ENCODE peak calls at places on chromosomes 6 and 20, in four cellular contexts. One of them, this sample, is unnamed.

GRCh38 chr6:77822265-77822664 is 169.4 kb downstream of the MEI4 start:
- DNase-seq in fibroblast of lung: no peak
- DNase-seq in GM12865: no peak
- DNase-seq in AG10803: no peak
- DNase-seq in this sample: no peak

GRCh38 chr6:80356545-80356944 is 250.1 kb downstream of the BCKDHB start:
- DNase-seq in AG10803: peak
- DNase-seq in fibroblast of lung: no peak
- DNase-seq in GM12865: no peak
- DNase-seq in this sample: no peak

GRCh38 chr6:147508073-147508870 is at the start of gene SAMD5:
- DNase-seq in fibroblast of lung: peak
- DNase-seq in AG10803: peak
- DNase-seq in GM12865: peak
- DNase-seq in this sample: no peak

GRCh38 chr20:9331707-9332435 is 182.5 kb upstream of the LAMP5 start:
- DNase-seq in fibroblast of lung: no peak
- DNase-seq in AG10803: no peak
- DNase-seq in GM12865: no peak
- DNase-seq in this sample: no peak

GRCh38 chr6:19812512-19813119 is 24.6 kb upstream of the ID4 start:
- DNase-seq in GM12865: peak
- DNase-seq in fibroblast of lung: peak
- DNase-seq in AG10803: peak
- DNase-seq in this sample: peak

GRCh38 chr6:12403946-12404647 is 113.9 kb downstream of the EDN1 start:
- DNase-seq in AG10803: peak
- DNase-seq in fibroblast of lung: no peak
- DNase-seq in GM12865: no peak
- DNase-seq in this sample: no peak

GRCh38 chr6:149211046-149211571 is 106.4 kb upstream of the TAB2 start:
- DNase-seq in fibroblast of lung: peak
- DNase-seq in GM12865: peak
- DNase-seq in AG10803: no peak
- DNase-seq in this sample: no peak

GRCh38 chr6:29493261-29493660 is 5.5 kb upstream of the MAS1L start:
- DNase-seq in GM12865: no peak
- DNase-seq in AG10803: no peak
- DNase-seq in fibroblast of lung: no peak
- DNase-seq in this sample: no peak

GRCh38 chr20:46712056-46712636 is 2.7 kb downstream of the SLC2A10 start:
- DNase-seq in fibroblast of lung: no peak
- DNase-seq in AG10803: no peak
- DNase-seq in GM12865: no peak
- DNase-seq in this sample: no peak

GRCh38 chr6:119303164-119303887 is 46.2 kb downstream of the MAN1A1 start:
- DNase-seq in fibroblast of lung: no peak
- DNase-seq in AG10803: no peak
- DNase-seq in GM12865: no peak
- DNase-seq in this sample: no peak

GRCh38 chr6:32271427-32271826 is 47.6 kb upstream of the NOTCH4 start:
- DNase-seq in AG10803: no peak
- DNase-seq in fibroblast of lung: no peak
- DNase-seq in GM12865: peak
- DNase-seq in this sample: no peak

GRCh38 chr20:24735263-24735662 is 213.8 kb upstream of the CST7 start:
- DNase-seq in AG10803: no peak
- DNase-seq in fibroblast of lung: peak
- DNase-seq in GM12865: no peak
- DNase-seq in this sample: no peak

GRCh38 chr6:56868687-56869086 is 86.2 kb upstream of the BEND6 start:
- DNase-seq in GM12865: peak
- DNase-seq in AG10803: peak
- DNase-seq in fibroblast of lung: peak
- DNase-seq in this sample: no peak

GRCh38 chr6:3349388-3350251 is 90.9 kb downstream of the PSMG4 start:
- DNase-seq in fibroblast of lung: no peak
- DNase-seq in GM12865: no peak
- DNase-seq in AG10803: no peak
- DNase-seq in this sample: no peak

GRCh38 chr20:7924692-7925091 is 15.6 kb downstream of the HAO1 start:
- DNase-seq in AG10803: peak
- DNase-seq in GM12865: peak
- DNase-seq in fibroblast of lung: peak
- DNase-seq in this sample: peak

GRCh38 chr6:84779380-84779779 is 15.0 kb upstream of the TBX18 start:
- DNase-seq in fibroblast of lung: no peak
- DNase-seq in AG10803: no peak
- DNase-seq in GM12865: no peak
- DNase-seq in this sample: no peak

GRCh38 chr20:62577447-62577846 is 64.9 kb upstream of the SLCO4A1 start:
- DNase-seq in fibroblast of lung: no peak
- DNase-seq in AG10803: no peak
- DNase-seq in GM12865: no peak
- DNase-seq in this sample: no peak

GRCh38 chr20:62575976-62576722 is 66.2 kb upstream of the SLCO4A1 start:
- DNase-seq in GM12865: no peak
- DNase-seq in AG10803: no peak
- DNase-seq in fibroblast of lung: no peak
- DNase-seq in this sample: no peak

GRCh38 chr20:62576815-62577214 is 65.5 kb upstream of the SLCO4A1 start:
- DNase-seq in AG10803: peak
- DNase-seq in fibroblast of lung: peak
- DNase-seq in GM12865: no peak
- DNase-seq in this sample: no peak

GRCh38 chr20:62580052-62580451 is 62.3 kb upstream of the SLCO4A1 start:
- DNase-seq in AG10803: no peak
- DNase-seq in fibroblast of lung: no peak
- DNase-seq in GM12865: no peak
- DNase-seq in this sample: no peak

GRCh38 chr20:62578294-62578897 is 63.9 kb upstream of the SLCO4A1 start:
- DNase-seq in GM12865: peak
- DNase-seq in fibroblast of lung: no peak
- DNase-seq in AG10803: no peak
- DNase-seq in this sample: no peak
- TF ChIP-seq CTCF in GM12865: no peak
- TF ChIP-seq CTCF in fibroblast of lung: no peak
- TF ChIP-seq CTCF in AG10803: no peak
- TF ChIP-seq CTCF in this sample: no peak

DNA sequence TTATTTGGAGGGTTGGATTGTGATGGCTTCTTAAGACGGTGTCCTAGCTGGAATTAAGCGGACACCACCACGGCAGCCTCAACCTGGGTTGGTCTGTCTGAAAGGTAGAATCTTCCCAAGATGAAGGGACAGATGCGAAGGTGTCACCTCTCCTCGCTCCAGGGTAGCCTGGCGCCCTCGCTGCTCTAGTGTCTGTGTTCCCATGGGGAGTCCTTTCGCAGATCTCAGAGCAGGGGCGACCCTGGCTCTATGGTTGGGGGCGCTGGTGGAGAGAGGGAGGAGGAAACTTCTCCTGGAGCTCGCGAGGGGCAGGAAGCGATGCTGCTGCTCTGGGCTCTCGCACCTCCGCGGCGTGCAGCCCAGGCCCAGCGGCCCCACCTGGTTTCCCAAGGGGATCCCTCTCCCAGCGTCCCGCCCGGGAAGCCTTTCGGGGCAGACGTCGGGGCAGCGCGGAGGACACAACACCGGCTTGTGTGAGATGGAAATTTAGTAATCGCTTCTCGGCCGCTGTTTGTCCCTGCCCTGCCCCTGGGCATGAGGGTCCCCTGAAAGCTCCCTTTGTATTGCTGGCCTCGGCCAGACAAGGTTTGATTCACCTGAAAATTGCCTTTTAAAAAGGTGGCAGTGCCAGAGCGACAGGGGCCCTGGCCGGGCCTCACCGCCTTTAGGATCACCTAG is 1.8 kb downstream of the RSPO3 start:
- DNase-seq in AG10803: no peak
- DNase-seq in fibroblast of lung: no peak
- DNase-seq in GM12865: no peak
- DNase-seq in this sample: no peak
- H3K4me3 ChIP-seq in AG10803: peak
- H3K4me3 ChIP-seq in fibroblast of lung: peak
- H3K4me3 ChIP-seq in GM12865: peak
- H3K4me3 ChIP-seq in this sample: peak

DNA sequence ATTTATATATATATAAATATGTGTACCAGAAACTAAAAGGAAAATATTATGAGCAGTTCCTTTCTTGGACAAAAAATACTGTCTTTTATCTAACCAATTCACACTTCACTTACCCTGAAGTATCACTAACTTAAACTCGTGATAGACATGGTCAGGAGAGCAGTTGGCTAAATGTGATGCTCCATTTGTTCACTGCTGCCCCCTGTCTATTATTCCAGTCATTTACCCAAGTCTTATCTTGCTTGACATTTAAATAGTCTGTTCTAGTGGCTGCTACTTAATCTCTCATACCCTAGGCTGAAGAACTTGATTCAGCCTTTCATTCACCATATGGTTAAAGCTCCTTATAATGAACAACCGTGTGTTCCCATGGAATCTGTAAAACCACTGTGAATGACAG is 789.6 kb upstream of the EYS start:
- DNase-seq in AG10803: peak
- DNase-seq in GM12865: no peak
- DNase-seq in fibroblast of lung: no peak
- DNase-seq in this sample: no peak
- TF ChIP-seq CTCF in AG10803: peak
- TF ChIP-seq CTCF in GM12865: no peak
- TF ChIP-seq CTCF in fibroblast of lung: peak
- TF ChIP-seq CTCF in this sample: peak

DNA sequence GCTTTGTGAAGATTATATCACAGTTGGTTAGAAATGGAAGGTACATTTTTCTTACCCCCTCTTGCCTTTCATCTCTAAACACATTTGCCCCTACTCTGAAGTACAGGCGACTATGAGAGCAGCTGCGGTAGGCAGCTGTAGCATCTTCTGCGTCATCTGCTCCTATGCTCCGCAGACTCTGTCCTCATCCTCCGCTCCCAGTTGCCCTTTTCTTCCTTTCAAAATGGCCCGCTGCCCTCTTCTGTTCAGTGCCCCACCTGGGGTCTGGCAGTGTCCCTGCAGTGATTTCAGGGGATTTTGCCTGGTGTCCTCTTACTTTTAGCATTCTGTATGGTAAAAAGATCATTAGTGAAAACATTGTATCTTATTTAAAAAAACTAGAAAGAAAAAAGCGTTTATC is 47.8 kb upstream of the REV3L start:
- DNase-seq in GM12865: no peak
- DNase-seq in fibroblast of lung: no peak
- DNase-seq in AG10803: no peak
- DNase-seq in this sample: no peak
- H3K4me3 ChIP-seq in GM12865: no peak
- H3K4me3 ChIP-seq in fibroblast of lung: no peak
- H3K4me3 ChIP-seq in AG10803: no peak
- H3K4me3 ChIP-seq in this sample: no peak

DNA sequence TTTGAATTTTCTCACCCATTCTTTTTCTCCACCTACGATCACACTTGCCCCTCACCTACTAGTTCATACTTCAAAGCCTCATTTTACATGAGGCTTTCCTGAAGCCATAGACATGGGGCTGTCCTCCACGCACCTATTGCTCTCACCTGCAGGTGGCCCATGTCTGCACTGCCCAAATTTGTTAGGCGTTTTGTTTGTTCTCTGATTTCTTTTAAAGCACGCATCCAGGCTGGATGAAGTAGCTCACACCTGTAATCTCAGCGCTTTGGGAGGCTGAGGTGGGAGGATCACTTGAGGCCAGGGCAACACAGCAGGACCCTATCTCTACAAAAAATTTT is 106.8 kb upstream of the RIPOR2 start:
- DNase-seq in GM12865: peak
- DNase-seq in AG10803: no peak
- DNase-seq in fibroblast of lung: no peak
- DNase-seq in this sample: no peak
- TF ChIP-seq CTCF in GM12865: peak
- TF ChIP-seq CTCF in AG10803: no peak
- TF ChIP-seq CTCF in fibroblast of lung: no peak
- TF ChIP-seq CTCF in this sample: no peak

GRCh38 chr6:169709293-169709692 is 7.4 kb downstream of the C6orf120 start:
- DNase-seq in GM12865: no peak
- DNase-seq in AG10803: no peak
- DNase-seq in fibroblast of lung: no peak
- DNase-seq in this sample: no peak
- H3K4me3 ChIP-seq in GM12865: no peak
- H3K4me3 ChIP-seq in AG10803: no peak
- H3K4me3 ChIP-seq in fibroblast of lung: no peak
- H3K4me3 ChIP-seq in this sample: no peak

DNA sequence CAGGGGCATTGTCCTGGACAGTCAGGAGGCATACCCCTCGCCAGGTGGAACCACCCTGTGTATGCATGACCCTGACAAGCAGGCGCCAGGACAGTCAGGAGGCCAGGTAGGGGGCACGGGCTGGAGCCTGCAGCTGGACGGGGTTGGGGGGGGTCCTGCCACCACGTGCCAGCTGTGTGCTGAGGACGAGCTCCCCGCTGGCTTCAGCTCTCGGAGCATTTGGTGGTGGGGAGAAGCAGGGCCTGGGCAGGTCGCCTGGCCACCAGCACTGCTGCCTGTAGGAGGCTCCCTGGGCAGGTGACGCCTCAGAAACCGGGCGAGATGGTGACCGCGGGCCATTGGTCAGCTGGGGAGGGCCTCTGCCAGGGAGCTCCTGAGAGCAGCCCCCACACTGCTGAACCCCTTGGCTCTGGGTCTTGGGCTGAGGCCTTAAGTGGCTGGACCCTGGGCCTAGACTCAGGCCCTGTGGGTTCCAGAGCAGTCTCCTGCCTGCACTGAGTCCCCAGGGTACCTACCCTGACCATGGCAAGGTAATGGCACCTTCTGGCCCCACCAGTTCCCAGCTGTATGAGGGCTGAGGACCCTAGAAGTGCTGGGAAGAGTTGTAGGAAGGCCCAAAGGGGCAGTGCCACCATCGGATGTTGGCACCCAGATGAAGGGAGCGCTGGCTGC is 794 bp downstream of the SLC17A9 start:
- DNase-seq in AG10803: peak
- DNase-seq in GM12865: peak
- DNase-seq in fibroblast of lung: no peak
- DNase-seq in this sample: no peak
- TF ChIP-seq CTCF in AG10803: no peak
- TF ChIP-seq CTCF in GM12865: no peak
- TF ChIP-seq CTCF in fibroblast of lung: no peak
- TF ChIP-seq CTCF in this sample: no peak

DNA sequence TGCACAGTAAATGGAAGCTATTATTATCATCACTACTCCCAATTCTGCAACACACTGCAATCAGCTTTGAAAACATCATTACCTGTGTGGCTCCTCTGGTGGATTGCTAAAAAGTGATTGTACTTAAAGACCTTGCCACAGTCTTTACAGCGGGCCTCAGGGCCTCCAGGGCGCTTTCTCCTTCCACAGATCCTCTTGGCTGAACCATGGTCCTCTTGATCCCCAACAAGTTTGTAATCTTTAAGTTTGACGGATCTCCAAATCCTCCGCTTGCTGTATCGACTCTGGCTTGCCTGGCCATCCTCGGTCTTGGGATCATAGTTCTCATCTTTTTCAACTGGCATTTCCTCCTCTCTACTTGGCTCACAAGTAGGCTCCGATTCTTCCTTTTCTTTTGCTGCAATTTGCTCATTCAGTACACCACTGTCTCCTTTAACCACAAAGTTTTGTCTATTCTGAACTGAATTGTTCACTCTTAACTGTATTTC is 2.0 kb downstream of the ZBTB24 start:
- DNase-seq in GM12865: no peak
- DNase-seq in fibroblast of lung: no peak
- DNase-seq in AG10803: no peak
- DNase-seq in this sample: no peak
- H3K4me3 ChIP-seq in GM12865: peak
- H3K4me3 ChIP-seq in fibroblast of lung: no peak
- H3K4me3 ChIP-seq in AG10803: no peak
- H3K4me3 ChIP-seq in this sample: no peak

GRCh38 chr6:16505711-16506362 is 255.4 kb downstream of the ATXN1 start:
- DNase-seq in AG10803: peak
- DNase-seq in GM12865: no peak
- DNase-seq in fibroblast of lung: peak
- DNase-seq in this sample: peak
- TF ChIP-seq CTCF in AG10803: peak
- TF ChIP-seq CTCF in GM12865: no peak
- TF ChIP-seq CTCF in fibroblast of lung: no peak
- TF ChIP-seq CTCF in this sample: no peak